ENCODE peak calls at places on chromosomes 6 and 20, in four cellular contexts. One of them, this sample, is unnamed.

GRCh38 chr20:45339084-45339483 is 9.1 kb downstream of the SDC4 start:
- DNase-seq in GM12878: no peak
- DNase-seq in K562: peak; percentile 68
- DNase-seq in HepG2: no peak
- DNase-seq in this sample: no peak

GRCh38 chr6:102553214-102553613 is 1159.7 kb downstream of the GRIK2 start:
- DNase-seq in GM12878: no peak
- DNase-seq in HepG2: no peak
- DNase-seq in K562: no peak
- DNase-seq in this sample: no peak

GRCh38 chr6:166633732-166634535 is 6.9 kb upstream of the RPS6KA2 start:
- DNase-seq in K562: peak; percentile 22
- DNase-seq in GM12878: no peak
- DNase-seq in HepG2: peak; percentile 20
- DNase-seq in this sample: no peak

GRCh38 chr6:27059621-27060425 is 187.7 kb upstream of the PRSS16 start:
- DNase-seq in HepG2: peak; percentile 42
- DNase-seq in GM12878: no peak
- DNase-seq in K562: peak; percentile 16
- DNase-seq in this sample: no peak

GRCh38 chr6:37673436-37673835 is 24.2 kb downstream of the MDGA1 start:
- DNase-seq in K562: no peak
- DNase-seq in GM12878: no peak
- DNase-seq in HepG2: no peak
- DNase-seq in this sample: no peak

GRCh38 chr6:88008411-88008810 is 39.2 kb upstream of the SPACA1 start:
- DNase-seq in GM12878: no peak
- DNase-seq in K562: no peak
- DNase-seq in HepG2: no peak
- DNase-seq in this sample: no peak

GRCh38 chr6:131861356-131861755 is 53.5 kb downstream of the ENPP1 start:
- DNase-seq in GM12878: no peak
- DNase-seq in K562: no peak
- DNase-seq in HepG2: no peak
- DNase-seq in this sample: no peak

GRCh38 chr6:163613668-163614067 is 199.2 kb downstream of the QKI start:
- DNase-seq in K562: no peak
- DNase-seq in HepG2: no peak
- DNase-seq in GM12878: no peak
- DNase-seq in this sample: no peak

GRCh38 chr6:48567016-48567415 is 456.0 kb upstream of the PTCHD4 start:
- DNase-seq in K562: no peak
- DNase-seq in GM12878: no peak
- DNase-seq in HepG2: no peak
- DNase-seq in this sample: no peak

GRCh38 chr20:19256085-19256484 is 43.6 kb downstream of the SLC24A3 start:
- DNase-seq in K562: no peak
- DNase-seq in GM12878: no peak
- DNase-seq in HepG2: no peak
- DNase-seq in this sample: no peak

GRCh38 chr6:104699598-104700329 is 160.0 kb downstream of the HACE1 start:
- DNase-seq in K562: no peak
- DNase-seq in GM12878: no peak
- DNase-seq in HepG2: no peak
- DNase-seq in this sample: no peak

GRCh38 chr6:155313602-155314091 is 637 bp downstream of the TFB1M start:
- DNase-seq in GM12878: no peak
- DNase-seq in HepG2: peak; percentile 65
- DNase-seq in K562: peak; percentile 47
- DNase-seq in this sample: no peak

GRCh38 chr6:108365488-108365887 is 70.6 kb downstream of the AFG1L start:
- DNase-seq in HepG2: no peak
- DNase-seq in GM12878: no peak
- DNase-seq in K562: no peak
- DNase-seq in this sample: no peak

GRCh38 chr6:168386973-168387372 is 54.0 kb upstream of the SMOC2 start:
- DNase-seq in HepG2: no peak
- DNase-seq in K562: no peak
- DNase-seq in GM12878: no peak
- DNase-seq in this sample: no peak

GRCh38 chr6:150775804-150776203 is 89.7 kb upstream of the MTHFD1L start:
- DNase-seq in HepG2: no peak
- DNase-seq in GM12878: no peak
- DNase-seq in K562: no peak
- DNase-seq in this sample: no peak

GRCh38 chr6:138656278-138656803 is 117.2 kb upstream of the CCDC28A start:
- DNase-seq in K562: no peak
- DNase-seq in GM12878: no peak
- DNase-seq in HepG2: no peak
- DNase-seq in this sample: no peak

GRCh38 chr6:72941751-72942150 is 283.5 kb downstream of the KHDC1L start:
- DNase-seq in K562: no peak
- DNase-seq in HepG2: no peak
- DNase-seq in GM12878: no peak
- DNase-seq in this sample: no peak

GRCh38 chr6:130859161-130859867 is 32.1 kb downstream of the SMLR1 start:
- DNase-seq in GM12878: no peak
- DNase-seq in K562: no peak
- DNase-seq in HepG2: no peak
- DNase-seq in this sample: no peak

GRCh38 chr6:110534731-110535164 is 58.3 kb upstream of the SLC22A16 start:
- DNase-seq in K562: no peak
- DNase-seq in GM12878: no peak
- DNase-seq in HepG2: no peak
- DNase-seq in this sample: no peak

GRCh38 chr6:12119085-12119588 is 107.0 kb downstream of the HIVEP1 start:
- DNase-seq in K562: peak; percentile 22
- DNase-seq in GM12878: peak; percentile 97
- DNase-seq in HepG2: no peak
- DNase-seq in this sample: no peak

GRCh38 chr6:26122402-26122792 is 35.2 kb downstream of the HFE start:
- DNase-seq in K562: peak; percentile 77
- DNase-seq in GM12878: no peak
- DNase-seq in HepG2: peak; percentile 79
- DNase-seq in this sample: no peak

GRCh38 chr20:8808180-8808535 is 260.7 kb upstream of the PLCB4 start:
- DNase-seq in HepG2: no peak
- DNase-seq in K562: no peak
- DNase-seq in GM12878: no peak
- DNase-seq in this sample: no peak
- TF ChIP-seq TARDBP in HepG2: no peak
- TF ChIP-seq TARDBP in K562: no peak
- TF ChIP-seq TARDBP in GM12878: no peak
- TF ChIP-seq TARDBP in this sample: no peak

GRCh38 chr6:21899708-21900107 is 306.2 kb downstream of the SOX4 start:
- DNase-seq in GM12878: no peak
- DNase-seq in HepG2: no peak
- DNase-seq in K562: peak; percentile 8
- DNase-seq in this sample: no peak

GRCh38 chr6:21898107-21898796 is 304.7 kb downstream of the SOX4 start:
- DNase-seq in HepG2: no peak
- DNase-seq in K562: no peak
- DNase-seq in GM12878: no peak
- DNase-seq in this sample: no peak

GRCh38 chr6:21905531-21905930 is 312.0 kb downstream of the SOX4 start:
- DNase-seq in K562: no peak
- DNase-seq in GM12878: no peak
- DNase-seq in HepG2: no peak
- DNase-seq in this sample: no peak

GRCh38 chr6:21902766-21903165 is 309.2 kb downstream of the SOX4 start:
- DNase-seq in HepG2: no peak
- DNase-seq in K562: no peak
- DNase-seq in GM12878: no peak
- DNase-seq in this sample: no peak

GRCh38 chr6:21900730-21901129 is 307.2 kb downstream of the SOX4 start:
- DNase-seq in GM12878: no peak
- DNase-seq in HepG2: no peak
- DNase-seq in K562: no peak
- DNase-seq in this sample: no peak
- TF ChIP-seq TARDBP in GM12878: no peak
- TF ChIP-seq TARDBP in HepG2: no peak
- TF ChIP-seq TARDBP in K562: no peak
- TF ChIP-seq TARDBP in this sample: no peak

DNA sequence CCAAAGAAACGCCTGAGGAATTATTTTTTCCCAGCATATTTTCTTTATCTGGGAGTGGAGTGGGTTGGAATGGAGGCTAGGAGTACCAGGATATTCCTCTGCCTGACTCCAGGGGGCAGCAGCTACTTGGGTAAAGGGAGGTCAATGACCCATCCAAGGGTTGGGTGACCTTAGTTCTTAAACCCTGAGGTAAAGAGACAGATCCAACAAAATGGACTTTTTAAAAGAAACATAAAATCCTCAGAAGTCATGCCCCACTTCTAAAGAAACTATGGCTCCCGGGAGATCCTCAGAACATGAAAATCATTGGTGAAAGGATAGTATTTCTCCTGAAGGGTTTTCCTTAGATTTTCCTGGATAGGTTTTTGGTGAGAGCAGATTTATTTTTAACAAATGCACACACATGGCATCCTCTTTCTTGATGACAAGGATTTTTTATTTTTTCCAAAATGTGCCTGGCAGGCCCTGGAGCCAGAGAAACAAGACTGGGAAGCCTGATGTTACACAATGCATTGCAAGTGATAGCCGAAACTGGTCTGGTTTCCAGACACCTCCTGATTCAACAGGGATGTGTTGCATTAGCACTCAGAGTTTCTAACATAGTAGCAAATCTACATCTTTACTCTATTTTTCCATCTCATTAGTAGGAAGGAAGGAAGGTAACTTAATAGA is 240.9 kb upstream of the BTBD3 start:
- DNase-seq in HepG2: peak; percentile 62
- DNase-seq in GM12878: no peak
- DNase-seq in K562: peak; percentile 3
- DNase-seq in this sample: peak; percentile 66
- TF ChIP-seq TARDBP in HepG2: no peak
- TF ChIP-seq TARDBP in GM12878: no peak
- TF ChIP-seq TARDBP in K562: no peak
- TF ChIP-seq TARDBP in this sample: no peak

GRCh38 chr6:129370268-129370916 is 339.6 kb downstream of the ARHGAP18 start:
- DNase-seq in HepG2: peak; percentile 32
- DNase-seq in GM12878: no peak
- DNase-seq in K562: peak; percentile 43
- DNase-seq in this sample: peak; percentile 31
- TF ChIP-seq TARDBP in HepG2: no peak
- TF ChIP-seq TARDBP in GM12878: no peak
- TF ChIP-seq TARDBP in K562: no peak
- TF ChIP-seq TARDBP in this sample: no peak

DNA sequence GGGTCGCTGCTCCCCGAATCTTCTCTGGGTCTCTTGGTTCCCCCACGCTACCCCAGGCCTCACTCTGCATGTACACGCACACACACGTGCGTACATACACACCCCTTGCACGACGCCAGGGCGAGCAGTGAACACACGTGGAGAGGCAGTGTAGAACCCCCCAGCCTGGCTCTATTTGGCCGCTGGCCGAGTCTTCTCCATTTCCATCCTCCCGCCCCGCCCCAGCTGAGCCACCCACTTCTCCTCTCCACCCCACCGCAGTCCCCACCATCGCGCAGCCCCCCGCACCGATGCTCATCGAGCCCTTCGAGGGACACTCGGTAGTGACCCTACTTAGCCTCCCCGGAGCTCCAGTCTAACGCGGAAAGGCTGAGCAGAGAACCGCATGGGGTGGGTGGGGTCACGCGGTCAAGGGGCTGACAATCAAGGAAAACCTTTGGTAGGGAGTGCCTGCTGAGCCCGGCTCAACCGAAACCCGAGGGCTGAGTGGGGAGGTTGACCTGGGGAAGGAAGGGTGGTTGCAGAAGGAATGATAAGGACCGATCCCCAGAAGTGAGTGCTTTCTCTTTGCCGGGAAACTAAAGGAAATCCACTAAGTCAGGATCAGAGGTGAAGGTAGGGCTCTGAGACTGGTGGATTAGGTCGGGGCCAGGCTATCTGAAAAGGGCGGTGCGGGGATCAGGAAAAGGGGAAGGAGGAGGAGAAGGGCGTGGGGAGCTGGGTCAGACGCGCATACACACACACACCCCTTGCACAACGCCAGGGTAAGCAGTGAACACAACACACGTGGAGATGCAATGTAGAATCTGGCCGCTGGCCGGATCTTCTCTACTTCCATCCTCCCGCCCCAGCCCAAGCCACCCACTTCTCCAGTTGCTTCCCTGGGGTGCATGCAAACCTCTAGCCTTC is 49.8 kb downstream of the CPXM1 start:
- DNase-seq in HepG2: peak; percentile 59
- DNase-seq in K562: peak; percentile 44
- DNase-seq in GM12878: no peak
- DNase-seq in this sample: no peak
- TF ChIP-seq TARDBP in HepG2: no peak
- TF ChIP-seq TARDBP in K562: no peak
- TF ChIP-seq TARDBP in GM12878: no peak
- TF ChIP-seq TARDBP in this sample: no peak

GRCh38 chr20:22312744-22313346 is 271.5 kb downstream of the FOXA2 start:
- DNase-seq in HepG2: peak; percentile 53
- DNase-seq in GM12878: no peak
- DNase-seq in K562: peak; percentile 32
- DNase-seq in this sample: peak; percentile 28
- TF ChIP-seq TARDBP in HepG2: no peak
- TF ChIP-seq TARDBP in GM12878: no peak
- TF ChIP-seq TARDBP in K562: no peak
- TF ChIP-seq TARDBP in this sample: no peak

This sample was measured in HEK293T.